ENCODE peak calls at places on chromosomes 4 and X, in eight cellular contexts. B is H7, P is cardiac muscle cell, Q is NCI-H1092, V is body of pancreas, L is ecto neural progenitor cell, S is substantia nigra, J is H9. K is an unnamed sample.

GRCh38 chr4:99024481-99025275 is 29.2 kb downstream of the METAP1 start:
- DNase-seq in Q (no peak), S (no peak), V (peak; percentile 41), B (no peak), L (no peak), J (no peak), P (no peak), K (no peak)

GRCh38 chr4:140257461-140258305 is 103.7 kb upstream of the MAML3 start:
- DNase-seq in V (no peak), P (no peak), J (no peak), S (peak; percentile 12), Q (peak; percentile 61), B (no peak), L (no peak), K (no peak)

GRCh38 chrX:72029473-72030411 is 102.0 kb downstream of the RTL5 start:
- DNase-seq in B (no peak), Q (no peak), J (peak; percentile 23), P (peak; percentile 80), L (peak; percentile 51), S (no peak), V (peak; percentile 31), K (no peak)

GRCh38 chrX:1475881-1476280 is 23.2 kb upstream of the ASMTL start:
- DNase-seq in P (no peak), V (no peak), S (no peak), J (no peak), Q (no peak), B (no peak), L (peak; percentile 12), K (no peak)

GRCh38 chrX:151828434-151829080 is 84.1 kb upstream of the MAGEA4 start:
- DNase-seq in S (no peak), P (no peak), Q (no peak), L (no peak), V (no peak), J (no peak), B (no peak), K (no peak)

GRCh38 chr4:81470456-81471327 is 1.0 kb downstream of the RASGEF1B start:
- DNase-seq in S (peak; percentile 52), B (peak; percentile 30), V (peak; percentile 42), J (peak; percentile 45), Q (peak; percentile 17), L (peak; percentile 59), P (peak; percentile 45), K (peak; percentile 14)

GRCh38 chrX:148382983-148383382 is 117.4 kb upstream of the AFF2 start:
- DNase-seq in J (peak; percentile 41), S (no peak), V (no peak), P (no peak), B (peak; percentile 7), L (no peak), Q (no peak), K (peak; percentile 3)

GRCh38 chrX:31609130-31609529 is 537.3 kb upstream of the FTHL17 start:
- DNase-seq in Q (no peak), J (no peak), S (no peak), B (no peak), P (no peak), V (no peak), L (no peak), K (no peak)

GRCh38 chrX:12814434-12814833 is 23.2 kb downstream of the PRPS2 start:
- DNase-seq in L (no peak), Q (no peak), S (peak; percentile 0), B (peak; percentile 54), J (peak; percentile 33), P (peak; percentile 28), V (peak; percentile 22), K (peak; percentile 16)

GRCh38 chrX:63713510-63713909 is 71.5 kb downstream of the ARHGEF9 start:
- DNase-seq in B (no peak), L (no peak), Q (no peak), V (no peak), P (peak; percentile 68), S (no peak), J (no peak), K (peak; percentile 3)

GRCh38 chrX:70466968-70467367 is 22.3 kb downstream of the DLG3 start:
- DNase-seq in V (no peak), P (no peak), L (no peak), S (no peak), Q (no peak), B (no peak), J (no peak), K (no peak)

GRCh38 chr4:25703731-25704388 is 48.2 kb downstream of the SLC34A2 start:
- DNase-seq in P (peak; percentile 54), S (no peak), V (no peak), Q (no peak), L (no peak), J (no peak), B (no peak), K (no peak)

GRCh38 chr4:7938513-7939376 is 916 bp downstream of the AFAP1 start:
- DNase-seq in B (peak; percentile 85), J (no peak), P (peak; percentile 68), Q (no peak), S (no peak), V (peak; percentile 41), L (no peak), K (peak; percentile 60)

GRCh38 chrX:150683536-150684146 is 9.6 kb upstream of the MTMR1 start:
- DNase-seq in S (no peak), L (no peak), Q (peak; percentile 8), V (no peak), J (no peak), P (peak; percentile 35), B (peak; percentile 65), K (peak; percentile 30)

GRCh38 chrX:40168183-40169015 is 70.6 kb upstream of the BCOR start:
- DNase-seq in J (peak; percentile 31), P (no peak), Q (no peak), S (no peak), B (peak; percentile 80), V (no peak), L (no peak), K (no peak)

GRCh38 chrX:9538544-9539045 is 73.7 kb downstream of the TBL1X start:
- DNase-seq in P (no peak), V (peak; percentile 33), S (no peak), J (no peak), L (no peak), Q (peak; percentile 93), B (no peak), K (no peak)

GRCh38 chrX:146264763-146265375 is 447.2 kb downstream of the SLITRK2 start:
- DNase-seq in S (no peak), B (no peak), J (no peak), Q (peak; percentile 42), P (no peak), L (no peak), V (no peak), K (no peak)

GRCh38 chrX:120726294-120726693 is 96.4 kb upstream of the C1GALT1C1 start:
- DNase-seq in P (no peak), V (no peak), L (no peak), Q (no peak), J (no peak), B (no peak), S (no peak), K (no peak)

K was measured in iPS-NIHi11.